ENCODE peak calls at places on chromosomes 6 and 20, in four cellular contexts. Q is GM12878, P is HepG2, V is SK-N-SH. G is an unnamed sample.

GRCh38 chr20:3559637-3560036 is 88.8 kb downstream of the ATRN start:
- DNase-seq in Q (no peak), P (no peak), V (no peak), G (no peak)

GRCh38 chr20:5844063-5844681 is 94.0 kb downstream of the SHLD1 start:
- DNase-seq in Q (peak), P (peak), V (no peak), G (peak)

GRCh38 chr20:62768815-62769287 is 27.4 kb upstream of the MRGBP start:
- DNase-seq in Q (no peak), P (no peak), V (no peak), G (no peak)

GRCh38 chr6:29708432-29709177 is 14.6 kb upstream of the HLA-F start:
- DNase-seq in Q (peak), P (no peak), V (no peak), G (no peak)

GRCh38 chr6:38708483-38708882 is 5.5 kb upstream of the GLO1 start:
- DNase-seq in Q (no peak), P (no peak), V (no peak), G (peak)

GRCh38 chr6:104017410-104018381 is 842.0 kb downstream of the HACE1 start:
- DNase-seq in Q (no peak), P (no peak), V (no peak), G (no peak)

GRCh38 chr6:74505391-74505790 is 700.5 kb downstream of the COL12A1 start:
- DNase-seq in Q (no peak), P (no peak), V (no peak), G (no peak)

GRCh38 chr6:52260634-52261033 is 16.3 kb upstream of the IL17F start:
- DNase-seq in Q (no peak), P (no peak), V (no peak), G (no peak)

GRCh38 chr6:34810936-34811632 is 19.2 kb downstream of the BLTP3A start:
- DNase-seq in Q (peak), P (peak), V (no peak), G (peak)

GRCh38 chr6:93964296-93964695 is 544.9 kb upstream of the EPHA7 start:
- DNase-seq in Q (no peak), P (no peak), V (no peak), G (no peak)

GRCh38 chr6:37242429-37243052 is 15.0 kb upstream of the TBC1D22B start:
- DNase-seq in Q (no peak), P (peak), V (no peak), G (peak)

GRCh38 chr6:100088009-100088408 is 94.0 kb upstream of the MCHR2 start:
- DNase-seq in Q (no peak), P (no peak), V (no peak), G (no peak)

GRCh38 chr20:62628691-62629090 is 13.6 kb upstream of the SLCO4A1 start:
- DNase-seq in Q (no peak), P (no peak), V (peak), G (no peak)

GRCh38 chr20:45894797-45895196 is 3.7 kb downstream of the CTSA start:
- DNase-seq in Q (no peak), P (no peak), V (no peak), G (no peak)

GRCh38 chr6:163341671-163342070 is 72.8 kb upstream of the QKI start:
- DNase-seq in Q (no peak), P (no peak), V (no peak), G (no peak)

GRCh38 chr6:85058806-85059205 is 294.4 kb upstream of the TBX18 start:
- DNase-seq in Q (no peak), P (no peak), V (no peak), G (no peak)

GRCh38 chr20:62161347-62161746 is 17.8 kb downstream of the SS18L1 start:
- DNase-seq in Q (no peak), P (no peak), V (no peak), G (no peak)

GRCh38 chr6:112839525-112839961 is 492.4 kb downstream of the RFPL4B start:
- DNase-seq in Q (no peak), P (no peak), V (no peak), G (no peak)

GRCh38 chr20:62120990-62121775 is 1.1 kb upstream of the LSM14B start:
- DNase-seq in Q (no peak), P (no peak), V (no peak), G (peak)

GRCh38 chr6:39054577-39055142 is 6.1 kb downstream of the GLP1R start:
- DNase-seq in Q (no peak), P (no peak), V (no peak), G (no peak)

GRCh38 chr20:51799586-51799985 is 2.7 kb downstream of the SALL4 start:
- DNase-seq in Q (no peak), P (no peak), V (no peak), G (no peak)

GRCh38 chr20:51801220-51801991 is 915 bp downstream of the SALL4 start:
- DNase-seq in Q (no peak), P (no peak), V (peak), G (peak)

GRCh38 chr20:51800769-51801219 is 1.5 kb downstream of the SALL4 start:
- DNase-seq in Q (no peak), P (no peak), V (peak), G (peak)

GRCh38 chr20:51802170-51802745 is at the start of gene SALL4:
- DNase-seq in Q (no peak), P (no peak), V (peak), G (no peak)

DNA sequence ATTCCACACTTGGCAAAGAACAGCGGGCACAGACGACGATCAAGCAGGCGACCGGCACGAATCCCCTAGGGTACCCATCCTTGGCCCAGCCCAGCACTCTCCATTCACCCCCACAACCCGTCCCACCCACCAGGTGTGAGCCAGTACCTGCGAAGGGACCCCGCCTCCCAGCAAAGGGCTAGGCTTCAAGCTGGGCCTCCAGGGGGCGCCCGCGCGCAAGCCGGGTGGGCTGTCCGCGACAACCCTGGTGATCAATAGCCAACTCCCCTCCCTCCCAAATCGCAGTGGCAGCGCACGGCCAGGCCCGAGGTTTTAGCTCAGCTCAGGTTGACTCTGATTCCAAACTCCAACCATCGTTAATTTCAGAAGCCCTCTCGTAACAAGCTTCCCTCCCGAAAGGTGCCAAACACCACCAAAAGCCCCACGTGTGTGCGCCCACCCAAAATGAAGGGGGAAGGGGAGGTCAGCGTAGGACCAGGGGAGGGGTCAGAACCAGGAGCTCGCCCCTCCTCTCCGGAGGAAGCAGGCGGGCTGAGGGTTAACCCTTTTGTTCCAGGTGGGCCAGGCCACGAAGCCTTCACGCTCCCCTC is 2.1 kb downstream of the SALL4 start:
- DNase-seq in Q (no peak), P (peak), V (peak), G (peak)
- TF ChIP-seq PBX3 in Q (no peak), P (no peak), V (no peak), G (no peak)

GRCh38 chr6:53795254-53795701 is 473 bp downstream of the LRRC1 start:
- DNase-seq in Q (no peak), P (no peak), V (no peak), G (no peak)

GRCh38 chr6:53794720-53795253 is at the start of gene LRRC1:
- DNase-seq in Q (peak), P (peak), V (peak), G (peak)

GRCh38 chr6:53792973-53793317 is 1.9 kb upstream of the LRRC1 start:
- DNase-seq in Q (no peak), P (no peak), V (no peak), G (no peak)

GRCh38 chr6:53793318-53793975 is 1.4 kb upstream of the LRRC1 start:
- DNase-seq in Q (no peak), P (peak), V (peak), G (peak)

DNA sequence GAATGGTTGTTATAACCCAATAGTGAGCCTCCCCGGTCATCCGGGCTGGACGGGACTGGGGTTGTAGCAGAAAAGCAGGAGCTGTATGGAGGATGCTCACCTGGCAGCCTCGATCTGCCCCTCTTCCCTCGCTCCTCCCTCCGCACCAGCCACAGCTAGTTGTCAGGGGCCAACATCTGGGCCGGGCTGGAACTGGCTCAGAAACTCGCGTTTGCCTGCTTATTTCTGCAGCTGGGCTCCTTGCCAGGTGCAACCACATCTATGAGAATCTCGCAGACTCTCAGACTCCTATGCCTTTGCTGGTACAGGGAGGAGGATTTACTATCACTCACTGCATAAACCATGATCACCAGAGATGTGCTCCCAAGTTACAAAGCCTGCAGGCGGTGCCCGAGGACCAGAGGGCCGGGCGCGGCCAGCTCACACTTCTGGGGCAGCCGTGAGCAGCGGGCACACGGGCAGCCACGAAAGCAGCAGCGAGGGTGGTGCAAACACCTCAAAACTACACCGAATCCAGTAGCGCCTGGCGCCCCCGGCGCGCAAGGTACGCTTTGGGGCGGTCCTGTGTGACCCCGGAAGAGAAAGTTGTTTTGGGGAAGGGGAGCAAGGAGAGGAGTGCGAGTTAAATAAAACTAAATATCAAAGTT is 609 bp upstream of the LRRC1 start:
- DNase-seq in Q (peak), P (peak), V (peak), G (peak)
- TF ChIP-seq PBX3 in Q (no peak), P (no peak), V (no peak), G (no peak)

DNA sequence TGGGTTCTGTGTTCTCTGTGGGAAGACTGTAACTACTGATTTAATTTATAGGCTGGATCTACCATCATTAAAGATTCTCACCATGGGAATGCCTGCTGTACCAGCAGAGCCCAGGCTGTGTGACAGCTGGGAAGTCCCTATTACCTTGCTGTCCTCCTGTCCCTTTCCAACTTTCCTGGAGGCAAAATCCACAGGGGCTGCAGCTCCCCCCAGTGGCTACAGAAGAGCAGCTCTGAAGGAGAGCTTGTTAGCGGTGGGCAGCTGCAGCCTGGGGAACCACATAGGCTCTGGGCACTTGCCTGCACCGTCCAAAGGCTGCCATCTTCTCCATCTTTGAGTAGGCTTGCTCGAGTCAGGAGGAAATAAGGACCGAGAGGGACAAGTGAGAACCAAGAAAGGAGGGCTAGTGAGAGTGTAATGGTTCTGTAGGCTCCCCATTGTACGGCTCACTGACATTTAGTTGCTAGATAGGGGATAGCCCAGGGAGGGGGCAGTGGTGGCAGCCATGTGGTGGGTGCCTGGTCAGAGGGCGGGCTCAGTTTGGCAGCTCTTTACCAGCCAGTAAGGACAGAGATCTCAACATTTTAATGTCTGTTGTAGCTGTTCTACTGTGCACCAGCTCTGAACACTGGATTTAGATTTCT is 155.1 kb upstream of the MLIP start:
- DNase-seq in Q (peak), P (peak), V (no peak), G (peak)
- TF ChIP-seq PBX3 in Q (no peak), P (no peak), V (no peak), G (no peak)

GRCh38 chr6:107533415-107534059 is 43.6 kb downstream of the SOBP start:
- DNase-seq in Q (no peak), P (no peak), V (no peak), G (no peak)

GRCh38 chr6:107534762-107535161 is 44.8 kb downstream of the SOBP start:
- DNase-seq in Q (no peak), P (no peak), V (no peak), G (no peak)

GRCh38 chr6:107532707-107533106 is 42.8 kb downstream of the SOBP start:
- DNase-seq in Q (no peak), P (no peak), V (no peak), G (no peak)

GRCh38 chr6:107535626-107536025 is 45.7 kb downstream of the SOBP start:
- DNase-seq in Q (no peak), P (no peak), V (no peak), G (no peak)

DNA sequence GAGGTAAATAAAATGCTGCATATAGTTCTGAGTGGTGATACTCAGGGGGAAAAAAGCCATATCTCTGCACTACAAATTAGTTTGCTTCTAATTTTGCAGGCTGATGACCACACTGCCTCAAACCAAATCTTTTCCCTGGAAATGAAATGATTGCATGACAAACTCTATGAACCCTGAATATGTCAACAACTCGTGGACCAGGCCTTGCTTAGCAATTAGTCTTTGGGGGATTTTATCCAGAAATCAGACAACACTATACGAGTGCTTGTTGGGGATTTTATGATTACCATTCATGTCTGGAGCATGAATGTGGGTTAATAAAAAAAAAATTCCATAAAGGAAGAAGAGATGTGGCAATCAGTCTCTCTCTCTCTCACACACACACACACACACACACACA is 42.0 kb downstream of the SOBP start:
- DNase-seq in Q (no peak), P (no peak), V (peak), G (no peak)
- TF ChIP-seq PBX3 in Q (no peak), P (no peak), V (no peak), G (no peak)

GRCh38 chr6:69732045-69732444 is 64.8 kb downstream of the LMBRD1 start:
- DNase-seq in Q (no peak), P (no peak), V (no peak), G (no peak)

GRCh38 chr6:69735029-69735428 is 61.8 kb downstream of the LMBRD1 start:
- DNase-seq in Q (no peak), P (no peak), V (no peak), G (no peak)

GRCh38 chr6:69732640-69733039 is 64.2 kb downstream of the LMBRD1 start:
- DNase-seq in Q (peak), P (no peak), V (no peak), G (no peak)

GRCh38 chr6:69729870-69730449 is 66.8 kb downstream of the LMBRD1 start:
- DNase-seq in Q (no peak), P (no peak), V (no peak), G (no peak)
- TF ChIP-seq PBX3 in Q (no peak), P (no peak), V (no peak), G (no peak)

DNA sequence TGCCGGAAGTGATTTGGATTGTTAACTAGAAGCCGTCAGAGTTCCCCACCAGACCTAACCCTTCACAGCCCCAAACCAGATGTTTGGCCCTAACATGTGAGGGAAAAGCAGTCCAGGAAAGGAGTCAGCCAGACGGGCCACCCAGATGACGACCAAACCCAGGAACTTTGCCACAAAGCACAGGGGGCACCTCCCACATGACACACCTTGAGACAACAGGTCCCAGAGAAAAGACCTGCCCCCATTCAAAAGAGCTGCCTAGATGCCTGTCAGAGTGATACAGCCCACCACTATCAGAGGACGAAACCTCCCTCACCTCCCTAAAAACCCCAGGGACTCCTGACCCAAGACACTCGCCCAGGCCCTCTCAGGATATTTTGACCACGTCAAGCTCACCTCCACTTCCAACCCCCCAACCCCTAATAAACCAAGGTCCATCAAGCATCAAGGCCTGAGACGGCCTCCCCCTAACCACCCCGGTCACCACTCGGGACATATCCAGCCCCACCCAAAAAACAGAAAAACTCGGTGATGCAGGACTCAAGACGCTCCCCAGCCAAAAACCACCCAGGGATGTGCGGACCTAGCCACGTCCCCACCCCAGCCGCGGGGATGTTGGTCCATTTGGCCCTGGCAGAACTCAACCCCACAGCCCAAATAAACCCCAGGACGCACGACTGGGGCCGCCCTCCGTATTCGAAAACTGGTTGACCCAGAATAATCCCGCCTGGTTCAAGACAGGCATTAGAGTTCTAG is 662 bp downstream of the ZNF343 start:
- DNase-seq in Q (no peak), P (peak), V (peak), G (peak)
- TF ChIP-seq PBX3 in Q (no peak), P (no peak), V (no peak), G (no peak)

G was measured in A549.